ENCODE peak calls at places on chromosome 6, in eight cellular contexts. B, S, M, Y, X, T, J and E are unnamed samples.
A peak's percentile ranks its signal among the peaks of the same experiment; 100 is the strongest.

GRCh38 chr6:39886871-39887270 is 47.4 kb downstream of the MOCS1 start:
- DNase-seq in B (no peak), S (no peak), M (no peak), Y (no peak), X (no peak), T (no peak), J (no peak), E (no peak)

GRCh38 chr6:83463886-83464285 is 33.0 kb upstream of the ME1 start:
- DNase-seq in B (no peak), S (no peak), M (no peak), Y (no peak), X (no peak), T (no peak), J (peak; percentile 77), E (no peak)

GRCh38 chr6:150123645-150124044 is 19.2 kb upstream of the PPP1R14C start:
- DNase-seq in B (no peak), S (no peak), M (no peak), Y (no peak), X (no peak), T (no peak), J (no peak), E (no peak)

GRCh38 chr6:87277123-87277522 is 45.3 kb upstream of the SMIM8 start:
- DNase-seq in B (peak; percentile 39), S (no peak), M (no peak), Y (no peak), X (no peak), T (peak; percentile 18), J (peak; percentile 31), E (no peak)

GRCh38 chr6:34953084-34954025 is 64.3 kb downstream of the ANKS1A start:
- DNase-seq in B (peak; percentile 79), S (peak; percentile 56), M (no peak), Y (no peak), X (peak; percentile 23), T (no peak), J (peak; percentile 68), E (no peak)

GRCh38 chr6:100617633-100618348 is 153.1 kb upstream of the SIM1 start:
- DNase-seq in B (peak; percentile 6), S (no peak), M (no peak), Y (no peak), X (no peak), T (no peak), J (no peak), E (no peak)

GRCh38 chr6:108556864-108557493 is 3.7 kb upstream of the FOXO3 start:
- DNase-seq in B (no peak), S (no peak), M (no peak), Y (no peak), X (no peak), T (no peak), J (peak; percentile 85), E (no peak)

GRCh38 chr6:74931567-74931966 is 274.3 kb downstream of the COL12A1 start:
- DNase-seq in B (no peak), S (no peak), M (no peak), Y (no peak), X (no peak), T (no peak), J (peak; percentile 79), E (no peak)

GRCh38 chr6:148701393-148701774 is 45.4 kb upstream of the UST start:
- DNase-seq in B (no peak), S (no peak), M (no peak), Y (no peak), X (no peak), T (no peak), J (no peak), E (no peak)

GRCh38 chr6:77740380-77740779 is 87.5 kb downstream of the MEI4 start:
- DNase-seq in B (peak; percentile 22), S (no peak), M (no peak), Y (no peak), X (no peak), T (peak; percentile 11), J (peak; percentile 18), E (no peak)

GRCh38 chr6:123829302-123829953 is 25.8 kb downstream of the NKAIN2 start:
- DNase-seq in B (peak; percentile 0), S (no peak), M (no peak), Y (no peak), X (no peak), T (no peak), J (peak; percentile 66), E (no peak)

GRCh38 chr6:118551063-118551672 is 3.1 kb downstream of the PLN start:
- DNase-seq in B (peak; percentile 47), S (no peak), M (no peak), Y (peak; percentile 30), X (no peak), T (peak; percentile 41), J (peak; percentile 83), E (no peak)

GRCh38 chr6:158418501-158418900 is 106.2 kb downstream of the TULP4 start:
- DNase-seq in B (no peak), S (no peak), M (no peak), Y (no peak), X (no peak), T (no peak), J (peak; percentile 38), E (no peak)
- H3K27ac ChIP-seq in B (no peak overlapping the region), S (no peak overlapping the region), M (no peak overlapping the region), Y (no peak overlapping the region), X (no peak overlapping the region), T (peak overlapping the region; percentile 82), J (no peak overlapping the region), E (no peak overlapping the region)

GRCh38 chr6:33740204-33740608 is 6.5 kb downstream of the IP6K3 start:
- DNase-seq in B (no peak), S (peak; percentile 62), M (no peak), Y (no peak), X (peak; percentile 53), T (no peak), J (peak; percentile 19), E (no peak)

GRCh38 chr6:33742837-33743236 is 3.9 kb downstream of the IP6K3 start:
- DNase-seq in B (no peak), S (no peak), M (no peak), Y (no peak), X (no peak), T (no peak), J (no peak), E (no peak)

GRCh38 chr6:33740794-33741193 is 5.9 kb downstream of the IP6K3 start:
- DNase-seq in B (no peak), S (peak; percentile 71), M (no peak), Y (no peak), X (no peak), T (no peak), J (no peak), E (no peak)

GRCh38 chr6:33744001-33744848 is 2.5 kb downstream of the IP6K3 start:
- DNase-seq in B (peak; percentile 59), S (peak; percentile 80), M (no peak), Y (peak; percentile 57), X (peak; percentile 70), T (peak; percentile 90), J (peak; percentile 75), E (peak; percentile 63)

DNA sequence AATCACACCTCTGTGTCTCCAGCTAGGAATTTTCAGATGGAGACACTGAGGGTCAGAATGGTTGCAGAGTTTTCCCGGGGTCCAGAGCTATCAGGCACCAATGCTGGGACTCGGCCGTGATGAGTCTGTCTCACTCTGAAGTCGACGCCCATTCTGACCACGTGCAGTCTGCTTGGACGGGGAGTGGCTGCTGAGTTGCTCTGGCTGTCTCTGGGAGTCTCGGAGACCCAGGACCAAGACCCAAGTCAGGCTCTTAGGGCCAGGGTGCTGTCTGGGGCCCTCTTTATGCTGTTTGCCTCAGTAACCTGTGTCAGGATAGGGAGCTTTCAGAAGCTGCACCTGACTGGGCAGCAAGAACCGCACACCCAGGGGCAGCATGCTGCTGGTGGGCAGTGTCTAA is 4.6 kb downstream of the IP6K3 start:
- DNase-seq in B (no peak), S (no peak), M (no peak), Y (no peak), X (no peak), T (no peak), J (no peak), E (no peak)
- H3K27ac ChIP-seq in B (no peak overlapping the region), S (no peak overlapping the region), M (no peak overlapping the region), Y (no peak overlapping the region), X (no peak overlapping the region), T (no peak overlapping the region), J (no peak overlapping the region), E (no peak overlapping the region)

GRCh38 chr6:8906699-8907098 is 471.4 kb upstream of the SLC35B3 start:
- DNase-seq in B (no peak), S (no peak), M (no peak), Y (no peak), X (no peak), T (no peak), J (no peak), E (no peak)

GRCh38 chr6:8908638-8909037 is 473.3 kb upstream of the SLC35B3 start:
- DNase-seq in B (no peak), S (no peak), M (no peak), Y (no peak), X (no peak), T (no peak), J (no peak), E (no peak)

GRCh38 chr6:8905647-8906231 is 470.4 kb upstream of the SLC35B3 start:
- DNase-seq in B (no peak), S (peak; percentile 8), M (no peak), Y (no peak), X (peak; percentile 57), T (no peak), J (no peak), E (no peak)

GRCh38 chr6:8904754-8905153 is 469.4 kb upstream of the SLC35B3 start:
- DNase-seq in B (peak; percentile 2), S (no peak), M (no peak), Y (no peak), X (no peak), T (peak; percentile 12), J (no peak), E (no peak)
- H3K27ac ChIP-seq in B (no peak overlapping the region), S (no peak overlapping the region), M (no peak overlapping the region), Y (no peak overlapping the region), X (no peak overlapping the region), T (no peak overlapping the region), J (no peak overlapping the region), E (no peak overlapping the region)

GRCh38 chr6:13877116-13877515 is 47.6 kb upstream of the RNF182 start:
- DNase-seq in B (no peak), S (no peak), M (no peak), Y (no peak), X (no peak), T (no peak), J (peak; percentile 23), E (no peak)

GRCh38 chr6:13873288-13874190 is 51.2 kb upstream of the RNF182 start:
- DNase-seq in B (peak; percentile 58), S (peak; percentile 81), M (peak; percentile 79), Y (peak; percentile 56), X (peak; percentile 78), T (peak; percentile 92), J (no peak), E (peak; percentile 65)

GRCh38 chr6:13870185-13870584 is 54.6 kb upstream of the RNF182 start:
- DNase-seq in B (no peak), S (no peak), M (no peak), Y (no peak), X (no peak), T (no peak), J (no peak), E (no peak)

GRCh38 chr6:13872681-13873080 is 52.1 kb upstream of the RNF182 start:
- DNase-seq in B (no peak), S (no peak), M (no peak), Y (no peak), X (no peak), T (no peak), J (no peak), E (no peak)

DNA sequence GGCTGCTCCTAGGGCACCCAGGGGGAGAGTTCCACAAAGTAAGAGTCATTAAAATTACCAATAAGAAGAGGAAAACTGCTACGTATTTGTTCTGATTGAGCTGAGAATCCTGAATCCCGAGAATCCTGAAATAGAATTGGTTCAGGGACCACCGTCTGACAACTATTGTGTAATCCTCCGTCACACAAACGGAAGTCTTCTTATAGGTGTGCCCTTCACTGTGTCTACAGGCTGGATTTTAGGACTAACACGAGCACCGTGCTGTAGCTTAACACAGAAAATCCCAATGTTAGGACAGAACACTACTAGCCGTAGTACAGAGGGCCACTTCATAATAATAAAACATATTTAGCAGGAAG is 50.6 kb upstream of the RNF182 start:
- DNase-seq in B (no peak), S (no peak), M (no peak), Y (no peak), X (no peak), T (no peak), J (no peak), E (no peak)
- H3K27ac ChIP-seq in B (peak overlapping the region; percentile 32), S (peak overlapping the region; percentile 80), M (no peak overlapping the region), Y (no peak overlapping the region), X (no peak overlapping the region), T (no peak overlapping the region), J (no peak overlapping the region), E (no peak overlapping the region)